ENCODE peak calls at places on chromosomes 12 and 14, in nine cellular contexts. G is mammary epithelial cell, P is DND-41, Z is astrocyte, V is HepG2, X is IMR-90, N is fibroblast of lung, R is A549, W is H9. A is an unnamed sample.

GRCh38 chr12:86723326-86723725 is 467.1 kb upstream of the MGAT4C start:
- DNase-seq in X (no peak), N (peak; percentile 31), R (no peak), Z (no peak), V (no peak), W (no peak), P (no peak), G (no peak), A (no peak)

GRCh38 chr12:71665109-71665476 is 992 bp downstream of the THAP2 start:
- DNase-seq in Z (no peak), W (no peak), P (no peak), N (no peak), V (peak; percentile 40), R (no peak), X (no peak), G (no peak), A (no peak)

GRCh38 chr12:131356485-131356884 is 354.4 kb upstream of the SFSWAP start:
- DNase-seq in N (no peak), W (no peak), Z (no peak), X (no peak), R (no peak), G (no peak), V (no peak), P (no peak), A (no peak)

GRCh38 chr14:98754343-98755025 is 517.5 kb downstream of the BCL11B start:
- DNase-seq in G (peak; percentile 68), P (no peak), Z (peak; percentile 11), R (no peak), V (no peak), N (no peak), X (no peak), W (no peak), A (no peak)

GRCh38 chr14:66369157-66369706 is 116.9 kb upstream of the CCDC196 start:
- DNase-seq in W (no peak), X (no peak), N (no peak), R (no peak), Z (no peak), G (no peak), V (no peak), P (no peak), A (no peak)

GRCh38 chr12:104376650-104377506 is 73.3 kb downstream of the EID3 start:
- DNase-seq in X (peak; percentile 28), Z (peak; percentile 28), G (no peak), N (no peak), R (peak; percentile 31), P (no peak), V (no peak), W (no peak), A (peak; percentile 41)

GRCh38 chr14:60655898-60656754 is 6.8 kb upstream of the SIX1 start:
- DNase-seq in W (peak; percentile 48), V (no peak), N (no peak), X (peak; percentile 25), G (no peak), P (no peak), Z (no peak), R (no peak), A (no peak)

GRCh38 chr14:31582286-31582691 is 21.1 kb downstream of the NUBPL start:
- DNase-seq in V (no peak), N (peak; percentile 73), W (no peak), Z (peak; percentile 85), X (peak; percentile 68), P (no peak), G (no peak), R (no peak), A (no peak)

GRCh38 chr12:91983935-91984334 is 161.7 kb downstream of the BTG1 start:
- DNase-seq in Z (no peak), X (no peak), R (no peak), W (no peak), V (no peak), G (no peak), P (no peak), N (no peak), A (no peak)

GRCh38 chr14:97359391-97359790 is 562.2 kb downstream of the VRK1 start:
- DNase-seq in P (no peak), G (no peak), Z (no peak), W (no peak), N (no peak), R (no peak), V (no peak), X (no peak), A (no peak)

GRCh38 chr12:47909839-47910465 is 5.2 kb upstream of the VDR start:
- DNase-seq in R (no peak), G (no peak), W (no peak), V (peak; percentile 92), Z (no peak), N (no peak), P (no peak), X (no peak), A (no peak)

GRCh38 chr14:87152701-87153100 is 840.3 kb downstream of the GALC start:
- DNase-seq in Z (no peak), G (no peak), P (no peak), W (no peak), V (no peak), X (no peak), N (no peak), R (no peak), A (no peak)

GRCh38 chr12:54173066-54173726 is 15.6 kb downstream of the SMUG1 start:
- DNase-seq in R (no peak), W (peak; percentile 48), Z (no peak), N (peak; percentile 5), G (peak; percentile 39), P (no peak), V (no peak), X (no peak), A (peak; percentile 17)

GRCh38 chr12:53596920-53597363 is 29.2 kb downstream of the ATF7 start:
- DNase-seq in W (no peak), V (no peak), P (no peak), X (peak; percentile 59), N (peak; percentile 71), G (no peak), R (no peak), Z (peak; percentile 67), A (no peak)

GRCh38 chr12:46825526-46826414 is at the start of gene SLC38A4:
- DNase-seq in W (peak; percentile 80), G (no peak), X (peak; percentile 32), N (peak; percentile 39), P (no peak), Z (peak; percentile 29), V (peak; percentile 40), R (no peak), A (no peak)

GRCh38 chr14:54567224-54567633 is 301 bp downstream of the SAMD4A start:
- DNase-seq in N (no peak), G (no peak), W (peak; percentile 62), X (no peak), V (no peak), R (peak; percentile 35), Z (peak; percentile 27), P (no peak), A (no peak)

GRCh38 chr14:54567634-54568561 is 970 bp downstream of the SAMD4A start:
- DNase-seq in V (peak; percentile 14), X (no peak), Z (peak; percentile 70), G (peak; percentile 45), W (peak; percentile 71), R (peak; percentile 59), N (peak; percentile 54), P (peak; percentile 38), A (no peak)

GRCh38 chr14:54570651-54571415 is 3.9 kb downstream of the SAMD4A start:
- DNase-seq in W (no peak), G (peak; percentile 75), P (no peak), Z (peak; percentile 88), N (peak; percentile 92), V (no peak), X (peak; percentile 95), R (peak; percentile 36), A (no peak)

GRCh38 chr14:54570047-54570446 is 3.1 kb downstream of the SAMD4A start:
- DNase-seq in R (no peak), P (no peak), N (no peak), X (no peak), Z (no peak), G (no peak), W (no peak), V (no peak), A (no peak)

GRCh38 chr14:54568821-54569591 is 2.1 kb downstream of the SAMD4A start:
- DNase-seq in N (peak; percentile 51), G (no peak), W (no peak), V (peak; percentile 31), R (no peak), X (peak; percentile 59), P (no peak), Z (peak; percentile 33), A (no peak)
- H3K4me2 ChIP-seq in N (peak overlapping the region; percentile 88), G (peak overlapping the region; percentile 100), W (peak overlapping the region; percentile 99), V (peak overlapping the region; percentile 94), R (peak overlapping the region; percentile 88), X (peak overlapping the region; percentile 69), P (no peak overlapping the region), Z (peak overlapping the region; percentile 87), A (peak overlapping the region; percentile 84)

GRCh38 chr12:123983822-123984485 is 10.9 kb downstream of the ZNF664 start:
- DNase-seq in N (peak; percentile 81), Z (peak; percentile 40), X (peak; percentile 75), G (peak; percentile 57), P (peak; percentile 44), R (peak; percentile 83), V (peak; percentile 74), W (peak; percentile 59), A (peak; percentile 11)
- TF ChIP-seq CTCF in N (peak; percentile 73), Z (peak; percentile 72), X (peak; percentile 81), G (peak; percentile 75), P (peak; percentile 70), R (peak; percentile 72), V (peak; percentile 77), W (peak; percentile 79), A (peak; percentile 69)

GRCh38 chr14:91242635-91243034 is 1.9 kb downstream of the GPR68 start:
- DNase-seq in X (no peak), P (no peak), R (no peak), G (no peak), Z (no peak), V (no peak), N (no peak), W (no peak), A (no peak)

GRCh38 chr14:91246051-91246852 is 1.7 kb upstream of the GPR68 start:
- DNase-seq in P (peak; percentile 76), V (no peak), R (no peak), Z (no peak), G (no peak), W (no peak), N (no peak), X (no peak), A (no peak)

GRCh38 chr14:91245029-91245428 is 525 bp upstream of the GPR68 start:
- DNase-seq in R (no peak), N (no peak), W (no peak), G (no peak), Z (no peak), V (no peak), X (no peak), P (peak; percentile 29), A (no peak)

GRCh38 chr14:91243098-91243483 is 1.4 kb downstream of the GPR68 start:
- DNase-seq in R (no peak), W (no peak), Z (no peak), V (no peak), G (no peak), N (no peak), P (no peak), X (no peak), A (no peak)

GRCh38 chr14:91244501-91244901 is at the start of gene GPR68:
- DNase-seq in X (peak; percentile 73), G (no peak), Z (peak; percentile 69), P (peak; percentile 87), N (peak; percentile 74), W (peak; percentile 67), V (no peak), R (no peak), A (no peak)
- H3K4me1 ChIP-seq in X (peaks cover 9% of the 10 kb centered on the region), G (no peaks in the 10 kb centered on the region), Z (peaks cover 22% of the 10 kb centered on the region), P (peaks cover 58% of the 10 kb centered on the region), N (peaks cover 7% of the 10 kb centered on the region), W (no peaks in the 10 kb centered on the region), V (peaks cover under 1% of the 10 kb centered on the region), R (no peaks in the 10 kb centered on the region), A (no peaks in the 10 kb centered on the region)

GRCh38 chr14:102629011-102629444 is 36.6 kb downstream of the RCOR1 start:
- DNase-seq in P (no peak), V (no peak), R (no peak), G (no peak), W (no peak), N (no peak), Z (no peak), X (no peak), A (no peak)
- H3K4me2 ChIP-seq in P (no peak overlapping the region), V (no peak overlapping the region), R (no peak overlapping the region), G (no peak overlapping the region), W (no peak overlapping the region), N (no peak overlapping the region), Z (no peak overlapping the region), X (no peak overlapping the region), A (no peak overlapping the region)